ENCODE peak calls at places on chromosome 22, in nine cellular contexts. Z is IMR-90; J is activated gamma-delta T cell treated with anti-CD3 and anti-CD28 coated beads, Interleukin-2, amount 50 U/mL, for 16 hours; D is activated naive CD4-positive, alpha-beta T cell; F is activated CD8-positive, alpha-beta memory T cell treated with anti-CD3 and anti-CD28 coated beads, Interleukin-2, amount 50 U/mL, for 4 hours; I is cardiac fibroblast; R is T47D; Y is kidney epithelial cell; O is effector memory CD4-positive, alpha-beta T cell. P is an unnamed sample.

GRCh38 chr22:39525658-39525975 is 5.3 kb downstream of the ATF4 start:
- DNase-seq in J (no peak), R (no peak), Y (no peak), Z (no peak), F (no peak), D (no peak), O (no peak), I (no peak), P (no peak)

GRCh38 chr22:31097941-31098632 is 9.3 kb downstream of the SELENOM start:
- DNase-seq in D (no peak), I (no peak), O (no peak), Y (no peak), J (no peak), Z (no peak), F (no peak), R (no peak), P (no peak)

GRCh38 chr22:47808886-47809620 is 1046.6 kb downstream of the TBC1D22A start:
- DNase-seq in O (no peak), I (no peak), J (no peak), D (no peak), R (no peak), F (no peak), Z (no peak), Y (no peak), P (no peak)

GRCh38 chr22:44382461-44383038 is 69.8 kb upstream of the SHISAL1 start:
- DNase-seq in I (no peak), J (no peak), D (no peak), F (no peak), R (no peak), Z (no peak), Y (no peak), O (no peak), P (no peak)

GRCh38 chr22:43592470-43592869 is 180.7 kb downstream of the MPPED1 start:
- DNase-seq in I (peak), D (no peak), Z (peak), Y (no peak), F (no peak), R (no peak), J (no peak), O (no peak), P (no peak)

GRCh38 chr22:47020157-47020556 is 257.7 kb downstream of the TBC1D22A start:
- DNase-seq in F (no peak), R (no peak), I (no peak), D (no peak), J (no peak), Y (no peak), Z (peak), O (no peak), P (no peak)

GRCh38 chr22:19196841-19197612 is 18.5 kb upstream of the SLC25A1 start:
- DNase-seq in Z (no peak), I (no peak), F (no peak), Y (no peak), J (no peak), D (no peak), R (no peak), O (no peak), P (no peak)

GRCh38 chr22:16963189-16963945 is 44.7 kb downstream of the GAB4 start:
- DNase-seq in I (no peak), R (no peak), Y (no peak), Z (no peak), J (no peak), O (no peak), D (no peak), F (no peak), P (no peak)

GRCh38 chr22:47209077-47209514 is 446.6 kb downstream of the TBC1D22A start:
- DNase-seq in Y (no peak), Z (peak), O (no peak), D (no peak), J (no peak), F (no peak), R (no peak), I (peak), P (no peak)

GRCh38 chr22:35804421-35804820 is 86.7 kb downstream of the APOL5 start:
- DNase-seq in Z (no peak), J (no peak), F (no peak), Y (no peak), O (no peak), D (no peak), R (no peak), I (no peak), P (no peak)

GRCh38 chr22:39013923-39014722 is at the start of gene APOBEC3C:
- DNase-seq in J (peak), Z (peak), Y (peak), R (no peak), I (peak), D (peak), O (peak), F (peak), P (peak)

GRCh38 chr22:30044369-30044768 is 35.9 kb upstream of the HORMAD2 start:
- DNase-seq in I (peak), J (no peak), Y (peak), D (no peak), R (peak), Z (peak), F (no peak), O (no peak), P (no peak)

GRCh38 chr22:29217827-29218757 is 12.4 kb downstream of the EMID1 start:
- DNase-seq in R (no peak), O (no peak), I (no peak), Y (no peak), F (no peak), J (no peak), Z (no peak), D (no peak), P (no peak)

GRCh38 chr22:25900880-25901279 is 158.9 kb downstream of the MYO18B start:
- DNase-seq in Y (no peak), D (no peak), Z (no peak), I (peak), F (no peak), R (no peak), J (no peak), O (no peak), P (no peak)

GRCh38 chr22:30860176-30861105 is 108.1 kb downstream of the MORC2 start:
- DNase-seq in Y (no peak), R (no peak), F (no peak), J (no peak), I (no peak), D (no peak), Z (no peak), O (no peak), P (no peak)

GRCh38 chr22:48568736-48569330 is 1258.8 kb downstream of the BRD1 start:
- DNase-seq in J (no peak), F (no peak), I (no peak), Z (no peak), D (no peak), Y (no peak), R (no peak), O (no peak), P (no peak)

GRCh38 chr22:45575607-45576272 is 73.1 kb downstream of the FBLN1 start:
- DNase-seq in I (no peak), Z (no peak), O (no peak), D (no peak), Y (no peak), J (no peak), R (no peak), F (no peak), P (no peak)

GRCh38 chr22:37175414-37176144 is 12.5 kb downstream of the C1QTNF6 start:
- DNase-seq in F (peak), I (peak), Z (no peak), D (no peak), J (no peak), Y (no peak), O (no peak), R (no peak), P (no peak)

GRCh38 chr22:20437253-20438065 is at the start of gene SCARF2:
- DNase-seq in O (no peak), Z (peak), R (no peak), Y (no peak), D (no peak), I (peak), J (no peak), F (no peak), P (no peak)

GRCh38 chr22:31595271-31595670 is 66.7 kb downstream of the PISD start:
- DNase-seq in O (no peak), J (no peak), Y (no peak), F (no peak), Z (no peak), R (no peak), I (no peak), D (no peak), P (no peak)

GRCh38 chr22:49803134-49803533 is 24.5 kb downstream of the BRD1 start:
- DNase-seq in I (no peak), R (no peak), Z (no peak), F (no peak), O (no peak), D (no peak), Y (no peak), J (no peak), P (no peak)

GRCh38 chr22:20215742-20216141 is 52.4 kb downstream of the RTN4R start:
- DNase-seq in Y (no peak), R (no peak), O (no peak), D (no peak), Z (no peak), I (no peak), J (no peak), F (no peak), P (no peak)

GRCh38 chr22:17554814-17555213 is 8.5 kb upstream of the SLC25A18 start:
- DNase-seq in J (no peak), F (no peak), D (no peak), R (no peak), I (no peak), Z (no peak), O (no peak), Y (no peak), P (no peak)

GRCh38 chr22:35568751-35569725 is 28.4 kb downstream of the RASD2 start:
- DNase-seq in I (peak), J (no peak), Z (peak), O (no peak), F (no peak), Y (peak), D (no peak), R (no peak), P (no peak)

GRCh38 chr22:36588285-36588684 is 59.3 kb upstream of the EIF3D start:
- DNase-seq in Z (no peak), I (no peak), R (no peak), D (no peak), Y (no peak), F (no peak), J (no peak), O (no peak), P (no peak)

GRCh38 chr22:32969502-32969901 is 88.7 kb downstream of the SYN3 start:
- DNase-seq in Z (no peak), R (no peak), O (no peak), F (no peak), Y (no peak), D (no peak), J (no peak), I (no peak), P (no peak)

GRCh38 chr22:19354201-19354600 is 62.7 kb upstream of the CLTCL1 start:
- DNase-seq in I (no peak), F (no peak), Z (no peak), Y (no peak), O (no peak), R (no peak), D (no peak), J (no peak), P (no peak)

GRCh38 chr22:42990131-42990838 is 24.7 kb downstream of the PACSIN2 start:
- DNase-seq in F (no peak), Z (peak), R (no peak), O (no peak), D (no peak), Y (peak), I (peak), J (no peak), P (no peak)

GRCh38 chr22:32531228-32531627 is 56.6 kb downstream of the FBXO7 start:
- DNase-seq in I (no peak), J (no peak), Z (no peak), D (no peak), F (no peak), R (no peak), O (no peak), Y (no peak), P (no peak)

GRCh38 chr22:38783095-38783710 is 10.7 kb downstream of the DNAL4 start:
- DNase-seq in Y (no peak), I (no peak), J (no peak), F (no peak), R (no peak), O (no peak), Z (no peak), D (no peak), P (no peak)

P was measured in activated naive CD8-positive, alpha-beta T cell treated with anti-CD3 and anti-CD28 coated beads, Interleukin-2, amount 50 U/mL, for 16 hours.